ENCODE peak calls at places on chromosome 5, in seven cellular contexts. Y, T, H, L, R, S and N are unnamed samples.

GRCh38 chr5:176152933-176153317 is 85.3 kb upstream of the SIMC1 start:
- ATAC-seq in R (peak; percentile 46), S (no peak), Y (no peak), H (no peak), L (no peak), T (no peak), N (no peak)

GRCh38 chr5:157271740-157272271 is 5.9 kb downstream of the CYFIP2 start:
- ATAC-seq in Y (peak; percentile 90), S (peak; percentile 87), L (peak; percentile 87), R (peak; percentile 30), T (no peak), H (peak; percentile 53), N (no peak)

GRCh38 chr5:43413966-43414365 is 1.8 kb upstream of the CCL28 start:
- ATAC-seq in T (no peak), H (no peak), L (no peak), R (no peak), Y (no peak), S (no peak), N (no peak)

GRCh38 chr5:137137013-137137632 is 362.0 kb downstream of the SPOCK1 start:
- ATAC-seq in S (no peak), H (no peak), Y (no peak), R (no peak), L (no peak), T (no peak), N (no peak)

GRCh38 chr5:120055858-120056257 is 408.2 kb upstream of the PRR16 start:
- ATAC-seq in Y (no peak), L (no peak), T (peak; percentile 79), S (no peak), R (peak; percentile 72), H (no peak), N (no peak)

GRCh38 chr5:52759381-52759780 is 28.3 kb upstream of the ITGA1 start:
- ATAC-seq in T (no peak), Y (no peak), S (no peak), H (no peak), R (no peak), L (no peak), N (no peak)

GRCh38 chr5:88854769-88855168 is 28.2 kb downstream of the MEF2C start:
- ATAC-seq in L (no peak), T (no peak), S (no peak), H (no peak), Y (no peak), R (no peak), N (no peak)

GRCh38 chr5:151696470-151697061 is 9.9 kb upstream of the SPARC start:
- ATAC-seq in L (peak; percentile 58), R (peak; percentile 75), Y (no peak), T (peak; percentile 71), S (no peak), H (no peak), N (peak; percentile 74)

GRCh38 chr5:154265197-154265578 is 74.7 kb downstream of the GALNT10 start:
- ATAC-seq in Y (peak; percentile 65), H (no peak), S (no peak), T (no peak), L (no peak), R (no peak), N (no peak)

GRCh38 chr5:179313849-179314521 is 31.3 kb downstream of the ADAMTS2 start:
- ATAC-seq in R (peak; percentile 97), Y (no peak), L (peak; percentile 70), S (no peak), H (peak; percentile 32), T (peak; percentile 95), N (peak; percentile 94)

GRCh38 chr5:150672237-150672883 is 11.3 kb downstream of the MYOZ3 start:
- ATAC-seq in R (peak; percentile 15), S (peak; percentile 73), T (peak; percentile 21), L (peak; percentile 77), Y (peak; percentile 71), H (peak; percentile 80), N (peak; percentile 49)